ENCODE peak calls at places on chromosomes 5 and 9, in nine cellular contexts. D is ovary, L is lower leg skin, Y is WERI-Rb-1, X is skeletal muscle cell, R is PC-9, V is dorsolateral prefrontal cortex, U is right cardiac atrium, G is astrocyte. K is an unnamed sample.

GRCh38 chr5:136082390-136083193 is 50.1 kb upstream of the SMAD5 start:
- DNase-seq in L (peak; percentile 67), X (no peak), D (peak; percentile 79), U (peak; percentile 94), G (no peak), Y (peak; percentile 83), R (peak; percentile 74), V (no peak), K (peak; percentile 84)

GRCh38 chr5:62948294-62948693 is 369.7 kb downstream of the LRRC70 start:
- DNase-seq in R (no peak), U (no peak), D (no peak), L (no peak), G (no peak), Y (no peak), X (no peak), V (no peak), K (no peak)

GRCh38 chr9:33133186-33133585 is 34.0 kb downstream of the B4GALT1 start:
- DNase-seq in D (no peak), X (no peak), Y (no peak), V (no peak), U (no peak), G (no peak), L (peak; percentile 55), R (no peak), K (no peak)

GRCh38 chr9:130117816-130118632 is 54.2 kb upstream of the NCS1 start:
- DNase-seq in G (peak; percentile 67), X (peak; percentile 28), R (no peak), D (no peak), L (no peak), Y (peak; percentile 88), V (no peak), U (no peak), K (no peak)

GRCh38 chr9:120379611-120380010 is 200.4 kb downstream of the CDK5RAP2 start:
- DNase-seq in G (no peak), Y (no peak), L (no peak), D (no peak), V (no peak), U (no peak), X (no peak), R (no peak), K (no peak)

GRCh38 chr5:2761921-2762488 is 10.5 kb upstream of the IRX2 start:
- DNase-seq in G (no peak), V (no peak), L (no peak), Y (no peak), U (no peak), D (no peak), X (no peak), R (no peak), K (no peak)

GRCh38 chr9:113998529-113999255 is 79.4 kb downstream of the AMBP start:
- DNase-seq in L (peak; percentile 10), G (no peak), R (no peak), Y (peak; percentile 39), X (no peak), D (peak; percentile 21), V (no peak), U (no peak), K (peak; percentile 19)

GRCh38 chr5:108924457-108924961 is 176.8 kb downstream of the FER start:
- DNase-seq in V (no peak), D (no peak), G (no peak), L (no peak), Y (no peak), R (no peak), X (no peak), U (no peak), K (no peak)

GRCh38 chr9:76835571-76836283 is 70.2 kb downstream of the PRUNE2 start:
- DNase-seq in G (peak; percentile 95), X (peak; percentile 94), R (no peak), D (no peak), L (no peak), Y (no peak), V (no peak), U (no peak), K (no peak)

GRCh38 chr9:70407081-70407503 is 7.4 kb downstream of the KLF9 start:
- DNase-seq in L (no peak), G (peak; percentile 97), V (no peak), Y (no peak), X (peak; percentile 83), R (no peak), U (no peak), D (no peak), K (no peak)

GRCh38 chr5:173327948-173328895 is at the start of gene STC2:
- DNase-seq in R (peak; percentile 96), U (peak; percentile 91), X (peak; percentile 80), G (peak; percentile 64), Y (peak; percentile 90), V (no peak), D (peak; percentile 62), L (peak; percentile 31), K (peak; percentile 93)

GRCh38 chr5:35853652-35854051 is 3.0 kb upstream of the IL7R start:
- DNase-seq in G (no peak), R (no peak), L (no peak), X (no peak), U (peak; percentile 55), V (no peak), Y (no peak), D (peak; percentile 31), K (no peak)

GRCh38 chr5:147857302-147858129 is 21.0 kb upstream of the SCGB3A2 start:
- DNase-seq in X (peak; percentile 11), D (peak; percentile 37), Y (peak; percentile 53), G (peak; percentile 26), U (peak; percentile 69), R (peak; percentile 51), L (peak; percentile 65), V (peak; percentile 66), K (peak; percentile 58)

GRCh38 chr5:60929024-60929423 is 15.8 kb downstream of the ERCC8 start:
- DNase-seq in R (no peak), Y (no peak), L (no peak), U (no peak), X (no peak), V (no peak), G (no peak), D (no peak), K (no peak)

GRCh38 chr5:115844321-115844817 is 2.6 kb downstream of the AP3S1 start:
- DNase-seq in L (no peak), R (no peak), V (no peak), G (no peak), U (no peak), Y (no peak), X (no peak), D (no peak), K (no peak)

GRCh38 chr5:115842089-115842881 is 550 bp downstream of the AP3S1 start:
- DNase-seq in D (no peak), U (no peak), X (peak; percentile 16), V (no peak), L (no peak), Y (peak; percentile 82), R (no peak), G (peak; percentile 45), K (no peak)

GRCh38 chr5:115842952-115843351 is 1.2 kb downstream of the AP3S1 start:
- DNase-seq in R (no peak), U (no peak), D (no peak), X (no peak), L (no peak), Y (no peak), V (no peak), G (no peak), K (no peak)

GRCh38 chr5:115841382-115842088 is at the start of the genes AP3S1 and ATG12:
- DNase-seq in X (peak; percentile 75), G (peak; percentile 89), Y (peak; percentile 91), V (peak; percentile 92), R (peak; percentile 89), D (peak; percentile 93), L (peak; percentile 92), U (peak; percentile 97), K (peak; percentile 93)

GRCh38 chr5:115843444-115844130 is 1.9 kb downstream of the AP3S1 start:
- DNase-seq in D (no peak), G (no peak), X (no peak), R (no peak), V (no peak), Y (no peak), U (no peak), L (no peak), K (no peak)
- H3K4me3 ChIP-seq in D (peak overlapping the region; percentile 98), G (peak overlapping the region; percentile 92), X (peak overlapping the region; percentile 57), R (peak overlapping the region; percentile 88), V (peak overlapping the region; percentile 95), Y (no peak overlapping the region), U (peak overlapping the region; percentile 72), L (no peak overlapping the region), K (peak overlapping the region; percentile 94)

GRCh38 chr5:96901384-96901783 is 25.1 kb downstream of the ERAP2 start:
- DNase-seq in L (no peak), Y (no peak), U (no peak), G (no peak), V (no peak), R (no peak), D (no peak), X (no peak), K (no peak)

GRCh38 chr5:96893342-96893741 is 17.0 kb downstream of the ERAP2 start:
- DNase-seq in V (no peak), X (peak; percentile 67), D (no peak), U (no peak), Y (no peak), G (peak; percentile 88), R (no peak), L (no peak), K (no peak)

GRCh38 chr5:96901841-96902240 is 25.5 kb downstream of the ERAP2 start:
- DNase-seq in L (no peak), X (no peak), D (no peak), G (no peak), U (no peak), Y (no peak), R (no peak), V (no peak), K (no peak)

GRCh38 chr5:96896285-96896711 is 20.0 kb downstream of the ERAP2 start:
- DNase-seq in X (no peak), Y (no peak), V (no peak), U (no peak), G (no peak), R (no peak), L (no peak), D (no peak), K (no peak)

GRCh38 chr5:96896806-96897205 is 20.5 kb downstream of the ERAP2 start:
- DNase-seq in D (no peak), V (no peak), G (no peak), Y (no peak), R (no peak), U (no peak), X (no peak), L (no peak), K (no peak)
- H3K4me3 ChIP-seq in D (no peak overlapping the region), V (peak overlapping the region; percentile 8), G (no peak overlapping the region), Y (no peak overlapping the region), R (no peak overlapping the region), U (no peak overlapping the region), X (no peak overlapping the region), L (no peak overlapping the region), K (no peak overlapping the region)

DNA sequence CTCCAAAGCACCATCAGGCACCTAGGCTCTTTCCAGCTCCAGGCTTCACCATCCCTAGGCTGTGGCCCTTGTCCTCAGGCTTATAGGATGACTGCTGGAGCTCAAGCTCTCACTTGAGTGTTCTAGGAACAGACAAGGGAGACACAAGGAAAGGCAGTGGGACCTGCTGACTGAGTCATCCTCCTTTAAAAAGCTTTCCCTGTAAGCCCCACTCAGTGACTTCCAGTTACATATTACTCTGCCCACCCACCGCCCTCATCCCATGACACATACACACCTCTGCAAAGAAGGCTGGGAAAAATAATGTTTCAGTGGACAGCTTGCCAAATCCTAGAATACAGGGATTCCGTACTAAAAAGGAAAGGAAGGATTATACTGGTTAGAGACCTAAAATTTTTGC is 154.2 kb upstream of the ZNF366 start:
- DNase-seq in V (no peak), D (no peak), U (no peak), L (no peak), G (peak; percentile 65), X (peak; percentile 68), Y (no peak), R (no peak), K (no peak)
- H3K4me3 ChIP-seq in V (no peak overlapping the region), D (no peak overlapping the region), U (no peak overlapping the region), L (no peak overlapping the region), G (no peak overlapping the region), X (no peak overlapping the region), Y (no peak overlapping the region), R (no peak overlapping the region), K (no peak overlapping the region)

GRCh38 chr5:175868348-175868723 is 3.0 kb upstream of the CPLX2 start:
- DNase-seq in V (no peak), Y (no peak), R (no peak), X (no peak), L (no peak), G (no peak), D (no peak), U (no peak), K (no peak)
- H3K4me3 ChIP-seq in V (no peak overlapping the region), Y (no peak overlapping the region), R (no peak overlapping the region), X (no peak overlapping the region), L (no peak overlapping the region), G (no peak overlapping the region), D (no peak overlapping the region), U (no peak overlapping the region), K (no peak overlapping the region)

K was measured in pancreas.